ENCODE peak calls at places on chromosomes 12 and 14, in nine cellular contexts. One of them, this sample, is unnamed.

GRCh38 chr12:48880647-48881046 is 15.0 kb upstream of the RND1 start:
- DNase-seq in PC-3: no peak
- DNase-seq in Kasumi-1: no peak
- DNase-seq in AG20443: no peak
- DNase-seq in stimulated activated CD4-positive, alpha-beta T cell treated with anti-CD3 and anti-CD28 coated beads, Interleukin-12 subunit alpha, Interleukin-12 subunit beta, amount 100 ng/mL, for 4 hours: no peak
- DNase-seq in HS-5: no peak
- DNase-seq in heart right ventricle: no peak
- DNase-seq in NT2/D1: no peak
- DNase-seq in NCI-H2081: no peak
- DNase-seq in this sample: no peak

GRCh38 chr12:68749443-68749842 is 3.5 kb downstream of the SLC35E3 start:
- DNase-seq in HS-5: no peak
- DNase-seq in NT2/D1: no peak
- DNase-seq in PC-3: no peak
- DNase-seq in stimulated activated CD4-positive, alpha-beta T cell treated with anti-CD3 and anti-CD28 coated beads, Interleukin-12 subunit alpha, Interleukin-12 subunit beta, amount 100 ng/mL, for 4 hours: no peak
- DNase-seq in AG20443: no peak
- DNase-seq in heart right ventricle: no peak
- DNase-seq in NCI-H2081: no peak
- DNase-seq in Kasumi-1: no peak
- DNase-seq in this sample: no peak

GRCh38 chr12:3493225-3494049 is 2.4 kb downstream of the PRMT8 start:
- DNase-seq in heart right ventricle: peak; percentile 57
- DNase-seq in stimulated activated CD4-positive, alpha-beta T cell treated with anti-CD3 and anti-CD28 coated beads, Interleukin-12 subunit alpha, Interleukin-12 subunit beta, amount 100 ng/mL, for 4 hours: no peak
- DNase-seq in NCI-H2081: peak; percentile 19
- DNase-seq in Kasumi-1: no peak
- DNase-seq in NT2/D1: no peak
- DNase-seq in PC-3: no peak
- DNase-seq in AG20443: no peak
- DNase-seq in HS-5: no peak
- DNase-seq in this sample: no peak

GRCh38 chr12:61993734-61994345 is 266.4 kb upstream of the USP15 start:
- DNase-seq in stimulated activated CD4-positive, alpha-beta T cell treated with anti-CD3 and anti-CD28 coated beads, Interleukin-12 subunit alpha, Interleukin-12 subunit beta, amount 100 ng/mL, for 4 hours: no peak
- DNase-seq in AG20443: peak; percentile 26
- DNase-seq in NT2/D1: peak; percentile 44
- DNase-seq in HS-5: peak; percentile 8
- DNase-seq in heart right ventricle: no peak
- DNase-seq in PC-3: peak; percentile 61
- DNase-seq in NCI-H2081: peak; percentile 51
- DNase-seq in Kasumi-1: peak; percentile 90
- DNase-seq in this sample: no peak

GRCh38 chr14:106286697-106287290 is 760.4 kb downstream of the TMEM121 start:
- DNase-seq in Kasumi-1: no peak
- DNase-seq in AG20443: no peak
- DNase-seq in HS-5: no peak
- DNase-seq in stimulated activated CD4-positive, alpha-beta T cell treated with anti-CD3 and anti-CD28 coated beads, Interleukin-12 subunit alpha, Interleukin-12 subunit beta, amount 100 ng/mL, for 4 hours: no peak
- DNase-seq in PC-3: no peak
- DNase-seq in NT2/D1: peak; percentile 6
- DNase-seq in NCI-H2081: no peak
- DNase-seq in heart right ventricle: no peak
- DNase-seq in this sample: no peak

GRCh38 chr14:33291529-33292104 is 352.9 kb downstream of the NPAS3 start:
- DNase-seq in HS-5: no peak
- DNase-seq in NCI-H2081: no peak
- DNase-seq in Kasumi-1: no peak
- DNase-seq in stimulated activated CD4-positive, alpha-beta T cell treated with anti-CD3 and anti-CD28 coated beads, Interleukin-12 subunit alpha, Interleukin-12 subunit beta, amount 100 ng/mL, for 4 hours: no peak
- DNase-seq in AG20443: no peak
- DNase-seq in heart right ventricle: no peak
- DNase-seq in PC-3: no peak
- DNase-seq in NT2/D1: no peak
- DNase-seq in this sample: no peak

GRCh38 chr14:90483551-90483950 is 86.7 kb downstream of the CALM1 start:
- DNase-seq in stimulated activated CD4-positive, alpha-beta T cell treated with anti-CD3 and anti-CD28 coated beads, Interleukin-12 subunit alpha, Interleukin-12 subunit beta, amount 100 ng/mL, for 4 hours: peak; percentile 17
- DNase-seq in heart right ventricle: no peak
- DNase-seq in Kasumi-1: peak; percentile 90
- DNase-seq in AG20443: no peak
- DNase-seq in NT2/D1: no peak
- DNase-seq in HS-5: no peak
- DNase-seq in NCI-H2081: peak; percentile 88
- DNase-seq in PC-3: no peak
- DNase-seq in this sample: no peak

GRCh38 chr14:21194597-21194996 is 38.7 kb upstream of the OR5AU1 start:
- DNase-seq in Kasumi-1: no peak
- DNase-seq in heart right ventricle: no peak
- DNase-seq in HS-5: no peak
- DNase-seq in NT2/D1: no peak
- DNase-seq in stimulated activated CD4-positive, alpha-beta T cell treated with anti-CD3 and anti-CD28 coated beads, Interleukin-12 subunit alpha, Interleukin-12 subunit beta, amount 100 ng/mL, for 4 hours: no peak
- DNase-seq in AG20443: no peak
- DNase-seq in PC-3: no peak
- DNase-seq in NCI-H2081: no peak
- DNase-seq in this sample: no peak

GRCh38 chr12:65330341-65330740 is 51.9 kb downstream of the MSRB3 start:
- DNase-seq in PC-3: no peak
- DNase-seq in Kasumi-1: no peak
- DNase-seq in heart right ventricle: no peak
- DNase-seq in stimulated activated CD4-positive, alpha-beta T cell treated with anti-CD3 and anti-CD28 coated beads, Interleukin-12 subunit alpha, Interleukin-12 subunit beta, amount 100 ng/mL, for 4 hours: no peak
- DNase-seq in HS-5: no peak
- DNase-seq in NT2/D1: no peak
- DNase-seq in AG20443: no peak
- DNase-seq in NCI-H2081: no peak
- DNase-seq in this sample: no peak

GRCh38 chr12:69900720-69901131 is 75.7 kb downstream of the MYRFL start:
- DNase-seq in NCI-H2081: peak; percentile 85
- DNase-seq in Kasumi-1: peak; percentile 46
- DNase-seq in PC-3: peak; percentile 86
- DNase-seq in stimulated activated CD4-positive, alpha-beta T cell treated with anti-CD3 and anti-CD28 coated beads, Interleukin-12 subunit alpha, Interleukin-12 subunit beta, amount 100 ng/mL, for 4 hours: peak; percentile 62
- DNase-seq in AG20443: peak; percentile 40
- DNase-seq in HS-5: peak; percentile 36
- DNase-seq in heart right ventricle: no peak
- DNase-seq in NT2/D1: peak; percentile 65
- DNase-seq in this sample: peak; percentile 64

GRCh38 chr14:63423889-63424288 is 105.2 kb upstream of the GPHB5 start:
- DNase-seq in AG20443: no peak
- DNase-seq in HS-5: no peak
- DNase-seq in NT2/D1: no peak
- DNase-seq in stimulated activated CD4-positive, alpha-beta T cell treated with anti-CD3 and anti-CD28 coated beads, Interleukin-12 subunit alpha, Interleukin-12 subunit beta, amount 100 ng/mL, for 4 hours: no peak
- DNase-seq in Kasumi-1: no peak
- DNase-seq in NCI-H2081: no peak
- DNase-seq in PC-3: no peak
- DNase-seq in heart right ventricle: no peak
- DNase-seq in this sample: no peak

GRCh38 chr14:89165189-89165809 is 251.7 kb downstream of the FOXN3 start:
- DNase-seq in PC-3: no peak
- DNase-seq in HS-5: no peak
- DNase-seq in stimulated activated CD4-positive, alpha-beta T cell treated with anti-CD3 and anti-CD28 coated beads, Interleukin-12 subunit alpha, Interleukin-12 subunit beta, amount 100 ng/mL, for 4 hours: no peak
- DNase-seq in AG20443: peak; percentile 31
- DNase-seq in NT2/D1: no peak
- DNase-seq in heart right ventricle: no peak
- DNase-seq in Kasumi-1: peak; percentile 95
- DNase-seq in NCI-H2081: no peak
- DNase-seq in this sample: no peak